ENCODE peak calls at places on chromosome 16, in nine cellular contexts. One of them, this sample, is unnamed.

GRCh38 chr16:19879241-19879792 is 5.3 kb downstream of the GPRC5B start:
- DNase-seq in suprapubic skin: no peak
- DNase-seq in adrenal gland: peak
- DNase-seq in GM12878: no peak
- DNase-seq in breast epithelium: peak
- DNase-seq in heart left ventricle: no peak
- DNase-seq in esophagus squamous epithelium: no peak
- DNase-seq in prostate gland: peak
- DNase-seq in HCT116: no peak
- DNase-seq in this sample: no peak

GRCh38 chr16:88453621-88454314 is 688 bp downstream of the ZFPM1 start:
- DNase-seq in adrenal gland: no peak
- DNase-seq in esophagus squamous epithelium: no peak
- DNase-seq in breast epithelium: no peak
- DNase-seq in heart left ventricle: no peak
- DNase-seq in HCT116: no peak
- DNase-seq in suprapubic skin: no peak
- DNase-seq in prostate gland: no peak
- DNase-seq in GM12878: no peak
- DNase-seq in this sample: no peak

GRCh38 chr16:22186517-22186916 is 19.6 kb upstream of the EEF2K start:
- DNase-seq in GM12878: no peak
- DNase-seq in prostate gland: no peak
- DNase-seq in HCT116: no peak
- DNase-seq in heart left ventricle: no peak
- DNase-seq in adrenal gland: no peak
- DNase-seq in breast epithelium: no peak
- DNase-seq in esophagus squamous epithelium: no peak
- DNase-seq in suprapubic skin: no peak
- DNase-seq in this sample: no peak

GRCh38 chr16:12716658-12717057 is 87.0 kb downstream of the CPPED1 start:
- DNase-seq in prostate gland: no peak
- DNase-seq in breast epithelium: no peak
- DNase-seq in adrenal gland: no peak
- DNase-seq in esophagus squamous epithelium: no peak
- DNase-seq in GM12878: no peak
- DNase-seq in HCT116: no peak
- DNase-seq in heart left ventricle: no peak
- DNase-seq in suprapubic skin: no peak
- DNase-seq in this sample: peak

GRCh38 chr16:10312784-10313724 is 72.8 kb upstream of the ATF7IP2 start:
- DNase-seq in esophagus squamous epithelium: no peak
- DNase-seq in suprapubic skin: peak
- DNase-seq in heart left ventricle: no peak
- DNase-seq in adrenal gland: no peak
- DNase-seq in GM12878: peak
- DNase-seq in prostate gland: no peak
- DNase-seq in HCT116: no peak
- DNase-seq in breast epithelium: no peak
- DNase-seq in this sample: no peak

GRCh38 chr16:57611184-57611583 is 17.2 kb upstream of the ADGRG1 start:
- DNase-seq in HCT116: no peak
- DNase-seq in prostate gland: no peak
- DNase-seq in esophagus squamous epithelium: no peak
- DNase-seq in suprapubic skin: no peak
- DNase-seq in GM12878: no peak
- DNase-seq in heart left ventricle: no peak
- DNase-seq in adrenal gland: no peak
- DNase-seq in breast epithelium: no peak
- DNase-seq in this sample: no peak

GRCh38 chr16:9275386-9275785 is 183.9 kb downstream of the HAPSTR1 start:
- DNase-seq in adrenal gland: no peak
- DNase-seq in prostate gland: no peak
- DNase-seq in suprapubic skin: no peak
- DNase-seq in heart left ventricle: no peak
- DNase-seq in HCT116: no peak
- DNase-seq in GM12878: no peak
- DNase-seq in esophagus squamous epithelium: no peak
- DNase-seq in breast epithelium: no peak
- DNase-seq in this sample: no peak

GRCh38 chr16:29900102-29900887 is at the start of gene ASPHD1:
- DNase-seq in adrenal gland: peak
- DNase-seq in suprapubic skin: no peak
- DNase-seq in GM12878: no peak
- DNase-seq in heart left ventricle: peak
- DNase-seq in breast epithelium: peak
- DNase-seq in esophagus squamous epithelium: no peak
- DNase-seq in HCT116: peak
- DNase-seq in prostate gland: peak
- DNase-seq in this sample: peak

GRCh38 chr16:81817296-81817695 is 38.2 kb downstream of the PLCG2 start:
- DNase-seq in esophagus squamous epithelium: no peak
- DNase-seq in GM12878: no peak
- DNase-seq in breast epithelium: no peak
- DNase-seq in adrenal gland: no peak
- DNase-seq in prostate gland: no peak
- DNase-seq in HCT116: no peak
- DNase-seq in suprapubic skin: no peak
- DNase-seq in heart left ventricle: no peak
- DNase-seq in this sample: no peak

GRCh38 chr16:81814751-81815428 is 35.8 kb downstream of the PLCG2 start:
- DNase-seq in esophagus squamous epithelium: no peak
- DNase-seq in suprapubic skin: no peak
- DNase-seq in GM12878: no peak
- DNase-seq in breast epithelium: no peak
- DNase-seq in adrenal gland: no peak
- DNase-seq in HCT116: no peak
- DNase-seq in heart left ventricle: no peak
- DNase-seq in prostate gland: no peak
- DNase-seq in this sample: no peak

GRCh38 chr16:81815429-81815766 is 36.3 kb downstream of the PLCG2 start:
- DNase-seq in GM12878: peak
- DNase-seq in HCT116: no peak
- DNase-seq in breast epithelium: no peak
- DNase-seq in adrenal gland: no peak
- DNase-seq in esophagus squamous epithelium: no peak
- DNase-seq in heart left ventricle: no peak
- DNase-seq in prostate gland: no peak
- DNase-seq in suprapubic skin: no peak
- DNase-seq in this sample: no peak

GRCh38 chr16:81816793-81817210 is 37.7 kb downstream of the PLCG2 start:
- DNase-seq in heart left ventricle: no peak
- DNase-seq in GM12878: peak
- DNase-seq in breast epithelium: no peak
- DNase-seq in HCT116: no peak
- DNase-seq in adrenal gland: no peak
- DNase-seq in suprapubic skin: no peak
- DNase-seq in esophagus squamous epithelium: no peak
- DNase-seq in prostate gland: no peak
- DNase-seq in this sample: no peak

DNA sequence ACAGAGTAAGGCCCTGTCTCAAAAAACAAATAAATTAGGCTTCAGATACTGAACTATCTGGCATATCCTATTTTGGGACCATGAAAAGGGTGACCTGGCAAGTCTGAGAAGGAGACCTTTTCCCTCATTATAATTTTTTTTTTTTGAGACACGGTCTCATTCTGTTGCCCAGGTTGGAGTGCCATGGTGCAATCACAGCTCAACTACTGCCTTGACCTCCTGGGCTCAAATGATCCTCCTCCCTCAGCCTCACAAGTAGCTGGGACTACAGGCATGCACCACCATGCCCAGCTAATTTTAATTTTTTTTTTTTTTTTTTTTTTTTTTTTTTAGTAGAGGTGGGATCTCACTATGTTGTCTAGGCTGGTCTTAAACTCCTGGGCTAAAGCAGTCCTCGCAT is 37.3 kb downstream of the PLCG2 start:
- DNase-seq in adrenal gland: no peak
- DNase-seq in breast epithelium: no peak
- DNase-seq in suprapubic skin: no peak
- DNase-seq in HCT116: no peak
- DNase-seq in esophagus squamous epithelium: no peak
- DNase-seq in prostate gland: no peak
- DNase-seq in GM12878: no peak
- DNase-seq in heart left ventricle: no peak
- DNase-seq in this sample: no peak
- H3K4me3 ChIP-seq in adrenal gland: no peak
- H3K4me3 ChIP-seq in breast epithelium: no peak
- H3K4me3 ChIP-seq in suprapubic skin: no peak
- H3K4me3 ChIP-seq in HCT116: no peak
- H3K4me3 ChIP-seq in esophagus squamous epithelium: no peak
- H3K4me3 ChIP-seq in prostate gland: no peak
- H3K4me3 ChIP-seq in GM12878: peak
- H3K4me3 ChIP-seq in heart left ventricle: no peak
- H3K4me3 ChIP-seq in this sample: no peak

DNA sequence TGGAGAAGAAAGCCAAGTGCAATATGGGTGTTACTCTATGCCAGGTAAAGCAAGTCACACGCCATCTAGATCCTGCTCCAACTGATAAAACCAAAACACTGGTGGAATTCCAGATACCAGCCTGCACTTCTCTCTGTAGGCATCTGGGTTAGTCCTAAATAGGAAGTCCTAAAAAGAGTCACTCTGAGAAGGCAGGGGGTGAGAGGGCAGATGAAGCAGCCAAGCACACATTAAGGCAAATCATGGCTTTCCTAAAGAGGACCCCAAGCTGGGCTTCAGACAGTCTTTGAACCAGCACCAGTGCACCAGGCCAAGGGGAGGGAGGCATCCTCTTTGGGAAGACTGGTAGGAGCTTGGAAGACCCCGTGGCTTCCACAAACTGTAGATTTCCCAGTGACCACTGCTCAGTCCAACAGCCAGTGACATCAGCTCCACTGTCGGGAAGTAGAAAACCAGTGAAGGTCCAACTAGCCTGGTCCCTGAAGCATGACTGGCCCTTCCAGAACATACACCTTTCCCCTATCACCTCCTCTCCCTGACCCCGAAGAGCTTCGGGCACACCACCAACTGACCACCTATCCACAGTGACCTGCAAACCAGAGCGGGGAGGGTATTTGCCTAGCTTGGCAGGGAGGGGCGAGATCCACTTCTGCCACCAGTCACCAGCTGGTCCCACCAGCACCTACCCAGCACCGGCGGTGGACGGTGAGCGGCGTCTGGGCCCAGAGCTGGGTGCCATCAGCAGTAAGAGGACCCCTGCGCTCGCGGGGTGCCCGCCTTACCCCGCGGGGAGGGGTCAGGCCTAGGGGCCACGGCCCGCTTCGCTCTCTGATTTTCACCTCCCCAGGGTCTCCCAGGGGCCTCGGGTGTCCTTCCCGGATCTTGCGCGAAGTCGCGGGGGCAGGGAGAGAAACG is 1.0 kb downstream of the LITAF start:
- DNase-seq in heart left ventricle: peak
- DNase-seq in prostate gland: no peak
- DNase-seq in GM12878: no peak
- DNase-seq in suprapubic skin: no peak
- DNase-seq in HCT116: no peak
- DNase-seq in esophagus squamous epithelium: no peak
- DNase-seq in adrenal gland: no peak
- DNase-seq in breast epithelium: peak
- DNase-seq in this sample: no peak
- TF ChIP-seq POLR2A in heart left ventricle: no peak
- TF ChIP-seq POLR2A in prostate gland: no peak
- TF ChIP-seq POLR2A in GM12878: peak
- TF ChIP-seq POLR2A in suprapubic skin: no peak
- TF ChIP-seq POLR2A in HCT116: no peak
- TF ChIP-seq POLR2A in esophagus squamous epithelium: no peak
- TF ChIP-seq POLR2A in adrenal gland: no peak
- TF ChIP-seq POLR2A in breast epithelium: no peak
- TF ChIP-seq POLR2A in this sample: no peak

DNA sequence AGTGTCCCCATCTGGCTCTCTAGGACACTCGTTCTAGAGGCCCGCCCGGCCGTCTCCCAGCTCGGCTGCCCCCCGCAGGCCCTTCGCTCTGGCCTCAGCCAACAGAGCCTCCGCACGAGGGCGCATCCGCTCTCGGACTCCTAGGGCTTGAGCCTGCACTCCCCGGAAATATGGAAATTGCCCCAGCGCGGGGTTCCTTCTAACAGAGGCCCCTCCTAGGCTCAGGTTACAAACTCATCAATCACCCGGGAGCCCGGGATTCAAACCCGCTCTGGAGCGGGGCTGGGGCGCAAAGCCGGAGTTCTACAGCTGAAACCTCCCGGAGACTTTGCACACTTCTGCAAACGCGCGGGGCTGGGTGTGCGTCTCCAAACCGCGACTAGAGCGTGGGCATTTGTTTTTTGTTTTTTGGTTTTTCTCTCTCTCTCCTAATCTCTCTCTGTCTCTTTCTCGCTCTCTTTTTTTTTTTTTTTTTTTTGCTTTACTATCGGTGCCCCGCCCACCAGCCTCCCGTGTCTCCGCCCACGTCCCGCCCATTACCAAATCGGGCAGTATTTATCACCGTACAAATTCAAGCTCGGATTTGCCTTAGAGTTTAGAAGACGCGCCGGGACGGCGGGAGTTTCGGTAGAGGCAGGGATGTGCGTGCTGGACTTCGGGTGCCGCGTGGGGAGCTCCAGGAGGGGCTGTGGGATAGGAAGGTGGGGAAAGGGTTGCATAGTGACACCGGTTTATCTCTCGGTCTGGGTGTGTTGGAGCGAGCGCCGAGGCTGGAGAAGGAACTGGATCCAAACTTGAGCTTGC is 2.4 kb upstream of the FOXL1 start:
- DNase-seq in adrenal gland: peak
- DNase-seq in breast epithelium: peak
- DNase-seq in heart left ventricle: peak
- DNase-seq in HCT116: peak
- DNase-seq in suprapubic skin: no peak
- DNase-seq in esophagus squamous epithelium: no peak
- DNase-seq in GM12878: no peak
- DNase-seq in prostate gland: no peak
- DNase-seq in this sample: no peak
- TF ChIP-seq CTCF in adrenal gland: no peak
- TF ChIP-seq CTCF in breast epithelium: peak
- TF ChIP-seq CTCF in heart left ventricle: peak
- TF ChIP-seq CTCF in HCT116: peak
- TF ChIP-seq CTCF in suprapubic skin: peak
- TF ChIP-seq CTCF in esophagus squamous epithelium: peak
- TF ChIP-seq CTCF in GM12878: peak
- TF ChIP-seq CTCF in prostate gland: no peak
- TF ChIP-seq CTCF in this sample: no peak

GRCh38 chr16:4329354-4329775 is 13.5 kb downstream of the GLIS2 start:
- DNase-seq in prostate gland: no peak
- DNase-seq in HCT116: no peak
- DNase-seq in GM12878: no peak
- DNase-seq in esophagus squamous epithelium: no peak
- DNase-seq in suprapubic skin: no peak
- DNase-seq in adrenal gland: no peak
- DNase-seq in heart left ventricle: no peak
- DNase-seq in breast epithelium: no peak
- DNase-seq in this sample: no peak

GRCh38 chr16:4327386-4327781 is 11.5 kb downstream of the GLIS2 start:
- DNase-seq in esophagus squamous epithelium: no peak
- DNase-seq in GM12878: no peak
- DNase-seq in adrenal gland: no peak
- DNase-seq in HCT116: no peak
- DNase-seq in breast epithelium: no peak
- DNase-seq in heart left ventricle: no peak
- DNase-seq in prostate gland: no peak
- DNase-seq in suprapubic skin: no peak
- DNase-seq in this sample: no peak

GRCh38 chr16:4330277-4330882 is 14.5 kb downstream of the GLIS2 start:
- DNase-seq in HCT116: no peak
- DNase-seq in GM12878: no peak
- DNase-seq in heart left ventricle: peak
- DNase-seq in prostate gland: peak
- DNase-seq in esophagus squamous epithelium: no peak
- DNase-seq in breast epithelium: peak
- DNase-seq in suprapubic skin: peak
- DNase-seq in adrenal gland: peak
- DNase-seq in this sample: peak

GRCh38 chr16:4327782-4328579 is 12.1 kb downstream of the GLIS2 start:
- DNase-seq in HCT116: no peak
- DNase-seq in adrenal gland: peak
- DNase-seq in heart left ventricle: peak
- DNase-seq in prostate gland: peak
- DNase-seq in esophagus squamous epithelium: no peak
- DNase-seq in GM12878: no peak
- DNase-seq in suprapubic skin: no peak
- DNase-seq in breast epithelium: peak
- DNase-seq in this sample: peak

DNA sequence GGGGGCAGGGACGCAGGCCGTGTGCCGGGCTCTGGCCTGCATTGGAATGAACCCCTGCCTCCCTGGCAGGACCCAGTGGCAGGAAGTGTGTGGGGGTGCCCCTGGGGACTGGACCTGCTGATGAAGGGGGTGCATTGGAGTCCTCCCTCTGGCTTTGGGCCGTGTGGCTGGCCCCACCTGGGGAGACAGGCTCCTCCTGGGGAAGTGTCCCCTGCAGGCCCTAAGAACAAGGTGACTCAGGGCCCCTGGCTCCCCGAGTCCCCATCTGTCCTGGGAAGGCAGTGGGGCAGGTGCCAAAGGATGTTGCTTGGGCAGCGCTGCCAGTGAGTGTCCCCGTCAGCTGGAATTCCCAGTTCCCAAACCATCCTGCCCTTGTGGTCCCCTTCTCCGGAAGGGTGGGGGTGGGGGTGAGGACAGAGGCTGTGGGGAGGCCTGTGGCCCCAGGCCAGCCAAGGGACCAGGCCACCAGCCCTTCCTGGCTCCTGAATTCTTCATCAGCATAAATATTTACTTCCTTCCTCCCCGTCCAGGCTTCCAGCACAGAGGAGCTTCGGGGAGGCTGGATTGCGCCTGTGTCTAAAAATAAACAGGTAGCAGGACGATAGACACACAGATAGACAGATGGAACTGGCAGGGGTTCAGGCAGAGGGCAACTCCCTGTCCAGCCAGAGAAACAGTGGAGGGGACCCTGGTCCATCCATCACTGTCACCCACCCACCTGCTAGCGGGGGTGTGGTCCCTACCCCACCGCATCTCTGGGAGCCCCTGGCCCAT is 12.9 kb downstream of the GLIS2 start:
- DNase-seq in heart left ventricle: no peak
- DNase-seq in adrenal gland: peak
- DNase-seq in GM12878: no peak
- DNase-seq in HCT116: no peak
- DNase-seq in esophagus squamous epithelium: no peak
- DNase-seq in suprapubic skin: no peak
- DNase-seq in breast epithelium: no peak
- DNase-seq in prostate gland: no peak
- DNase-seq in this sample: no peak
- H3K4me3 ChIP-seq in heart left ventricle: peak
- H3K4me3 ChIP-seq in adrenal gland: no peak
- H3K4me3 ChIP-seq in GM12878: no peak
- H3K4me3 ChIP-seq in HCT116: no peak
- H3K4me3 ChIP-seq in esophagus squamous epithelium: peak
- H3K4me3 ChIP-seq in suprapubic skin: peak
- H3K4me3 ChIP-seq in breast epithelium: peak
- H3K4me3 ChIP-seq in prostate gland: no peak
- H3K4me3 ChIP-seq in this sample: no peak

This sample was measured in lower leg skin.